ENCODE peak calls at places on chromosomes 16 and 17, in five cellular contexts. O, Q, U, V and H are unnamed samples.

GRCh38 chr17:42407289-42407836 is 15.7 kb downstream of the CAVIN1 start:
- DNase-seq in Q (peak), O (peak), U (peak), V (peak), H (peak)

GRCh38 chr17:16444258-16444886 is 29.0 kb downstream of the TRPV2 start:
- DNase-seq in O (no peak), Q (no peak), V (no peak), U (no peak), H (no peak)

GRCh38 chr16:11743308-11744074 is 834 bp upstream of the TXNDC11 start:
- DNase-seq in V (peak), O (peak), U (peak), Q (peak), H (peak)

GRCh38 chr17:1056761-1057160 is 59.8 kb downstream of the TIMM22 start:
- DNase-seq in O (no peak), Q (no peak), V (peak), U (no peak), H (no peak)

GRCh38 chr16:56363781-56364565 is 61.4 kb downstream of the AMFR start:
- DNase-seq in U (no peak), Q (no peak), O (no peak), V (no peak), H (no peak)

GRCh38 chr16:79651363-79651762 is 50.8 kb upstream of the MAF start:
- DNase-seq in U (peak), Q (peak), O (peak), V (no peak), H (peak)

GRCh38 chr16:27464663-27465482 is 62.9 kb downstream of the IL21R start:
- DNase-seq in Q (no peak), U (no peak), V (no peak), O (no peak), H (no peak)

GRCh38 chr16:9818702-9819101 is 363.5 kb downstream of the GRIN2A start:
- DNase-seq in Q (no peak), U (no peak), O (no peak), V (no peak), H (no peak)

GRCh38 chr16:85465328-85466307 is 147.5 kb upstream of the GSE1 start:
- DNase-seq in U (peak), O (peak), V (peak), Q (peak), H (no peak)

GRCh38 chr16:81522141-81522701 is 77.6 kb downstream of the CMIP start:
- DNase-seq in U (no peak), O (no peak), V (peak), Q (no peak), H (no peak)

GRCh38 chr16:6027733-6028132 is 930.1 kb upstream of the EEF2KMT start:
- DNase-seq in Q (no peak), V (no peak), O (no peak), U (no peak), H (no peak)

GRCh38 chr17:9432121-9432866 is 143.3 kb downstream of the STX8 start:
- DNase-seq in U (peak), V (no peak), Q (no peak), O (no peak), H (peak)

GRCh38 chr17:76884995-76885896 is 17.0 kb downstream of the MGAT5B start:
- DNase-seq in U (no peak), O (no peak), Q (no peak), V (no peak), H (no peak)

GRCh38 chr17:14818469-14818868 is 446.7 kb downstream of the PMP22 start:
- DNase-seq in Q (no peak), V (no peak), O (no peak), U (no peak), H (no peak)

GRCh38 chr17:41167561-41167960 is 460 bp downstream of the KRTAP4-3 start:
- DNase-seq in Q (no peak), O (no peak), V (no peak), U (no peak), H (peak)

GRCh38 chr17:34306466-34306865 is 12.8 kb upstream of the CCL8 start:
- DNase-seq in U (peak), Q (no peak), O (peak), V (no peak), H (peak)

GRCh38 chr17:18005496-18005895 is 32.8 kb downstream of the DRC3 start:
- DNase-seq in U (no peak), Q (no peak), O (no peak), V (no peak), H (no peak)

GRCh38 chr17:60392845-60393702 is 1.1 kb upstream of the USP32 start:
- DNase-seq in U (peak), O (peak), V (no peak), Q (peak), H (peak)

GRCh38 chr17:43559161-43559816 is 13.1 kb upstream of the ETV4 start:
- DNase-seq in O (no peak), Q (no peak), U (no peak), V (no peak), H (no peak)

GRCh38 chr17:61380217-61380835 is 19.3 kb upstream of the TBX2 start:
- DNase-seq in Q (no peak), V (peak), O (no peak), U (no peak), H (no peak)

GRCh38 chr16:84724619-84725307 is 25.0 kb downstream of the USP10 start:
- DNase-seq in Q (no peak), O (no peak), U (peak), V (no peak), H (peak)

GRCh38 chr16:48958681-48959080 is 323.0 kb downstream of the CBLN1 start:
- DNase-seq in O (no peak), U (peak), Q (no peak), V (no peak), H (no peak)

GRCh38 chr16:86872126-86872525 is 293.8 kb downstream of the FOXL1 start:
- DNase-seq in V (no peak), O (no peak), U (no peak), Q (no peak), H (no peak)

GRCh38 chr16:56513972-56514371 is 5.9 kb downstream of the BBS2 start:
- DNase-seq in U (peak), O (peak), V (no peak), Q (peak), H (peak)

GRCh38 chr16:57985204-57986121 is 14.5 kb upstream of the CNGB1 start:
- DNase-seq in O (no peak), V (no peak), Q (no peak), U (no peak), H (no peak)

GRCh38 chr17:36850794-36851193 is 86.5 kb upstream of the LHX1 start:
- DNase-seq in O (peak), Q (no peak), V (no peak), U (peak), H (peak)

GRCh38 chr17:55140751-55141150 is 124.0 kb upstream of the HLF start:
- DNase-seq in Q (no peak), V (no peak), O (no peak), U (no peak), H (peak)

DNA sequence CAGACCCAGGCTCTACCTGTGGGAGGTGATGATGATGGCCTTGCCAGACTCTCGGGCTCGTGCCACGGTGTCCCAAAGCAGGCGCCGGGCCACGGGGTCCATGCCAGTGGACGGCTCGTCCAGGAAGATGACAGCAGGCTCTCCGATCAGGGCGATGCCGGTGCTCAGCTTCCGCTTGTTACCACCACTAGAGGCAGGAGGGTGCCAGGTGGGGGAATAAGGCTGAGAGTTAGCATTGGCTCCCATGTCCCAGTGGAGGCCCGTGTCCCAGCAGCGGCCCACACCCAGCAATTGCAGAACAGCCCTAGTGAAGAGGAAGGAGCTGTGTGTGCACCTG is 10.3 kb upstream of the RNPS1 start:
- DNase-seq in Q (no peak), V (no peak), O (no peak), U (no peak), H (no peak)
- TF ChIP-seq CTCF in Q (no peak), V (no peak), O (no peak), U (no peak), H (peak)

GRCh38 chr17:65559802-65560627 is 1.4 kb downstream of the AXIN2 start:
- DNase-seq in U (no peak), V (no peak), O (peak), Q (peak), H (no peak)
- H3K4me3 ChIP-seq in U (peak), V (peak), O (peak), Q (peak), H (peak)

GRCh38 chr16:66950971-66951790 is 9.9 kb upstream of the CES3 start:
- DNase-seq in U (peak), O (no peak), Q (no peak), V (no peak), H (no peak)

GRCh38 chr16:66954097-66954659 is 6.9 kb upstream of the CES3 start:
- DNase-seq in U (peak), Q (peak), O (peak), V (peak), H (peak)

GRCh38 chr16:66950437-66950836 is 10.6 kb upstream of the CES3 start:
- DNase-seq in V (no peak), O (no peak), Q (no peak), U (no peak), H (no peak)

GRCh38 chr16:66952430-66953139 is 8.5 kb upstream of the CES3 start:
- DNase-seq in Q (no peak), O (no peak), V (no peak), U (no peak), H (no peak)

DNA sequence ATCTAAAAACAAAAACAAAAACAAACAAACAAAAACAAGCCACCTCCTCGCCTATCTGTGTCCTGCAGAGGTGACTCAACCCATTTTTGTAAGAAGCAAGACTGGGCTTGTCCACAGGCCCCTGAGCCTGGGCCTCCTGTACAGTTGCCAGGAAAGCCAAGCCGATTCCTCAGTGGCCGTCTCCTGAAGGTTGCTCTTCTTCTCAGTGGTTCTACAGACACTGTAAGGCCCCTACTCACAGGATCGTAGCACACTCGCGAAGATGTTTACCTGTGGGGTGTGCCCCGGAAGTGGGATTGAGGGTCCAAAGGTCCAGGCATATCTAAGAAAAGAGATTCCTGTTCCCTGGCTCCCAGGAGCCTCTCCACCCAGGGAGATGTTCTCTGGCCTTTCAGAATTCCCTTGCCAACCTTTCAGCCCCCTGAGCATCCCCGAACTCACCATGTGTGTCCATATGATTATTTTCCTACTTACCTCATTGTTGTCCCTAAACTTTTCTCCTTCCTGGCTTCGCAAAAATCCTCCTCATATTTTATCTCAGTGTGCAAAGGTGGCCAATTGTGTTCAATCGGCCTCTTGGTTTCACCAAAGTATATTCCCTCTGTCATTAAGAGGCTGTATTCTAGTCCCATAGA is 7.5 kb upstream of the CES3 start:
- DNase-seq in U (no peak), V (no peak), O (no peak), Q (no peak), H (no peak)
- TF ChIP-seq CTCF in U (no peak), V (no peak), O (no peak), Q (no peak), H (no peak)

DNA sequence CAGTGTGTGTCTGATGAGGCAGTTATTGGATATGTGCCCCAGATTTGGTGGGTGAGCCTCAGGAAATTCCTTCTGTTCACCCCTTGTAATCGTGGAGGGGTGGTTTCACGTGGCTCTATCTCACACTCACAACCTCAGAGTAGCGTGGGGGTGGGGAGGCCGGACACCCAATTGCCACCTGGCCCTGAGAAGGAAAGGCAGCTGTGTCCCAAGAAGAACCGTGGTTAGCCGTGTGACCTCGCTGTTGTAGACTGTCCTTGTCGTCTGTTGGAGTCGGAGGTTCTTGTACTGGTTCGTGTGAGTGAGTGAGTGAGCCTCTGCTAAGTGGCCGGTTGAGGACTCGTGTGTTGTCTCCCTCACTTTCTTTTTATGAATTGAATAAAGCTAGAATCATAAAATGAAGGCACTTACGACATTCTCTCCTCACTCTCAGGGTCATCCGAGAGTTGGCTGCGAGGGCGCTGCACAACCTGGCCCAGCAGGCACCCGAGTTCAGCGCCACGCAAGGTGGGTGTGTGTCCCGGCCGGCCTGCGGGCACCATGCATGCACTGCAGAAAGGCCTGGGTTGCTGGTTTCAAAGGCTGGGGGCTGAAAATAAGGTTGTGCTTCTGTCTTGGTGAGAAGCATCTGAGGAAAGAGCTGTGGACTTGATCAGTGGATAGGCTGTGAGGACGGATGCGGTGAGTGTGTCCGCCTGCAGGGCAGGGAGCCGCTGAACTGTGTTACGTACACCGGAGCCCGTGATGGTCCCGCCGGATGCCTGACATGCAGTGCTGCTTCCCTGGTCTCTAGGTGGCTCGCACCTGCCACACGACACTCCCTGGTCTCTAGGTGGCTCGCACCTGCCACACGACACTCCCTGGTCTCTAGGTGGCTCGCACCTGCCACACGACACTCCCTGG is 63.4 kb upstream of the ZNF750 start:
- DNase-seq in V (no peak), O (no peak), Q (no peak), U (no peak), H (no peak)
- H3K4me3 ChIP-seq in V (no peak), O (no peak), Q (no peak), U (no peak), H (no peak)

GRCh38 chr17:74212913-74213791 is at the start of gene TTYH2:
- DNase-seq in U (peak), Q (peak), V (peak), O (peak), H (peak)
- TF ChIP-seq CTCF in U (peak), Q (no peak), V (no peak), O (peak), H (peak)

GRCh38 chr17:78724544-78724943 is 57.5 kb downstream of the CYTH1 start:
- DNase-seq in O (no peak), V (peak), Q (no peak), U (no peak), H (no peak)
- H3K4me3 ChIP-seq in O (no peak), V (no peak), Q (no peak), U (no peak), H (no peak)

GRCh38 chr16:16018705-16019104 is 69.3 kb downstream of the ABCC1 start:
- DNase-seq in O (no peak), Q (no peak), V (no peak), U (no peak), H (no peak)
- TF ChIP-seq CTCF in O (no peak), Q (no peak), V (no peak), U (no peak), H (no peak)

GRCh38 chr17:46780003-46780373 is 38.5 kb downstream of the WNT3 start:
- DNase-seq in U (no peak), Q (no peak), V (no peak), O (no peak), H (no peak)

GRCh38 chr17:46783031-46783593 is 35.4 kb downstream of the WNT3 start:
- DNase-seq in O (no peak), V (no peak), U (no peak), Q (no peak), H (no peak)

GRCh38 chr17:46777943-46778915 is 40.3 kb downstream of the WNT3 start:
- DNase-seq in V (no peak), U (no peak), Q (no peak), O (no peak), H (no peak)

GRCh38 chr17:46785696-46786095 is 32.8 kb downstream of the WNT3 start:
- DNase-seq in O (no peak), U (no peak), Q (no peak), V (no peak), H (no peak)

DNA sequence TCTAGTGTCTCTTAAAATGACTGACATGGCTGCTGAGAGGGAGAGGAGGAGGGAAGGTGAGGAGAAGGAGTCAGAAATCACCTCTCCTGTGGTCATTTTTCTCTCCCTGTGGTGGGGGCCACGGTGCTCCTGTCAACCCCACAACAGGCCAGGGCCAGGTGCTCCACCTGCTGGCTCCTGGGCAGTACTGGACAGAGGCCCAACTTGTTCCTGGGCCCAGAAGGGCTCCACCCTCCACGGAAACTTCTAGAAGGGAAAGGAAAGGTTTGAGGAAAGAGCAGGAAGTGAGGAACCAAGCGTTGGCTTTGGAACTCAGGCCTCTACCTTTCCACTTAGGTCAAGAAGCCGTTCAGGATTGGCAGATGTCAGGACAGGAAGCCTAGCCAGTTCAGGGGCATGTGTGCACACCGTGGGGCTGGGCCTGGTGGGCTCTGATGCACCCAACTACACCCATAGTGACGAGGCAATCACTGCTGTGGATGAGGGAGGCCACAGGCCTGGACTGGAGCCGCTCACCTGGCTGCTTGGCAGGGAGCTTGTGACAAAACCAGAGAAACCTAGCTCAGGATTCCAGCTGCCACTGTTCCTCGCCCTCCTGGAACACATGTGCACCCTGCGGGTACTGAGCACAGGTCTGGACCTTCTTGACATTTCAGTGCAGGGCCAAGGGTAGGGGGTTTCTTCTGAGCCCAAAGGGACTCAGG is 36.1 kb downstream of the WNT3 start:
- DNase-seq in Q (no peak), O (peak), V (no peak), U (no peak), H (peak)
- H3K4me3 ChIP-seq in Q (no peak), O (no peak), V (no peak), U (no peak), H (no peak)

GRCh38 chr16:78505544-78506371 is 406.3 kb downstream of the WWOX start:
- DNase-seq in O (no peak), Q (peak), V (peak), U (no peak), H (peak)
- TF ChIP-seq CTCF in O (no peak), Q (peak), V (peak), U (no peak), H (peak)

DNA sequence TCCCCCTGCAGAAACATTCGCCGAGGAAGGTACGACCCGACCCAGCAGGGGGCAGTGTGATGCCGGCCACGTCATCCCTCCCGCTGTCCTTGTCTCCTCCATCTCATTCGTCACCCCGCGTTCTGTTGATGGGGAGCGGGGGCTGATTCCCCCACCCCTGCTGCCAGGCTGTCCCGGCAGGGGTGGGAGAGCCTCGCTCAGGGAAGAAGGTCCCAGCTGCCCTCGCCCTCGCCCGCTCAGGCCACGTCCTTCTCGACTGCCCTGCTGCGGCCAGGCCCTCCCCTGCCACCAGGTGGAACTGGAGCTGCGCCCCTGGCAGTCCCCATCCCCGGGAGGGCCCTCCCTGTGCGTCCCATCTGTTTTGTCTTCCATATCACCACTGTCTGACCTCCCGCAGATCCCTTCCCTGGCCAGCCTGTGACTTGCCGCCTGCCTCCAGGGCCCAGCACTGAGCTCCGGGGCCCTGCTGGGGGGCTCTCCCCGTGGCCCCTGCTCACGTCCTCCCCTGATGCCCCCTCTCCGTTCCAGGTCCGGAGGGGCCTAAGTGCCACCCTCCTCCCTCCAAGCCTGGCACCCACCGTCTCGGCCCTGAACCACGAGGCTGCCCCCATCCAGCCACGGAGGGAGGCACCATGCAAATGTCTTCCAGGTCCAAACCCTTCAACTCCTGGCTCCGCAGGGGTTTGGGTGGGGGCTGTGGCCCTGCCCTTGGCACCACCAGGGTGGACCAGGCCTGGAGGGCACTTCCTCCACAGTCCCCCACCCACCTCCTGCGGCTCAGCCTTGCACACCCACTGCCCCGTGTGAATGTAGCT is 20.6 kb downstream of the ADAM11 start:
- DNase-seq in V (peak), Q (peak), U (peak), O (peak), H (peak)
- H3K4me3 ChIP-seq in V (peak), Q (peak), U (peak), O (peak), H (peak)